ENCODE peak calls at places on chromosomes 4 and X, in nine cellular contexts. O is MV-4-11; W is left kidney; J is dermis blood vessel endothelial cell; A is C1 segment of cervical spinal cord; U is T-helper 9 cell; M is CD8-positive, alpha-beta memory T cell; T is activated naive CD4-positive, alpha-beta T cell treated with anti-CD3 and anti-CD28 coated beads for 36 hours; D is EL. Q is an unnamed sample.

GRCh38 chrX:38805294-38806053 is 4.2 kb downstream of the MID1IP1 start:
- DNase-seq in O (peak; percentile 81), W (peak; percentile 62), J (peak; percentile 66), A (no peak), U (peak; percentile 50), M (peak; percentile 43), T (peak; percentile 73), D (peak; percentile 66), Q (peak; percentile 74)

GRCh38 chrX:33831211-33831610 is 300.9 kb downstream of the FAM47A start:
- DNase-seq in O (no peak), W (no peak), J (no peak), A (no peak), U (no peak), M (no peak), T (no peak), D (no peak), Q (no peak)

GRCh38 chr4:72505314-72505744 is 63.7 kb downstream of the ADAMTS3 start:
- DNase-seq in O (peak; percentile 33), W (peak; percentile 73), J (peak; percentile 64), A (no peak), U (no peak), M (no peak), T (no peak), D (peak; percentile 61), Q (peak; percentile 65)

GRCh38 chr4:119665718-119666117 is 37.1 kb upstream of the PDE5A start:
- DNase-seq in O (no peak), W (no peak), J (no peak), A (no peak), U (no peak), M (no peak), T (no peak), D (no peak), Q (no peak)

GRCh38 chr4:121272526-121272925 is 108.3 kb downstream of the QRFPR start:
- DNase-seq in O (no peak), W (no peak), J (no peak), A (no peak), U (no peak), M (no peak), T (no peak), D (peak; percentile 43), Q (no peak)

GRCh38 chr4:107366016-107366415 is 329.9 kb upstream of the DKK2 start:
- DNase-seq in O (no peak), W (no peak), J (no peak), A (no peak), U (no peak), M (no peak), T (no peak), D (no peak), Q (no peak)

GRCh38 chrX:84865113-84865512 is 138.6 kb upstream of the APOOL start:
- DNase-seq in O (no peak), W (no peak), J (peak; percentile 39), A (no peak), U (no peak), M (no peak), T (no peak), D (peak; percentile 0), Q (peak; percentile 46)

GRCh38 chr4:109588176-109588575 is 28.1 kb downstream of the MCUB start:
- DNase-seq in O (no peak), W (no peak), J (peak; percentile 21), A (no peak), U (no peak), M (no peak), T (peak; percentile 88), D (no peak), Q (no peak)

GRCh38 chr4:78457751-78458150 is 93.8 kb upstream of the ANXA3 start:
- DNase-seq in O (no peak), W (no peak), J (no peak), A (no peak), U (no peak), M (no peak), T (no peak), D (no peak), Q (no peak)

GRCh38 chr4:71211748-71212147 is 127.1 kb upstream of the SLC4A4 start:
- DNase-seq in O (no peak), W (no peak), J (no peak), A (no peak), U (no peak), M (no peak), T (no peak), D (no peak), Q (no peak)

GRCh38 chrX:96979766-96980165 is 96.1 kb downstream of the RPA4 start:
- DNase-seq in O (no peak), W (peak; percentile 0), J (no peak), A (no peak), U (no peak), M (no peak), T (no peak), D (no peak), Q (no peak)

GRCh38 chr4:85488416-85488815 is 13.5 kb downstream of the ARHGAP24 start:
- DNase-seq in O (no peak), W (no peak), J (no peak), A (no peak), U (no peak), M (no peak), T (no peak), D (no peak), Q (no peak)

GRCh38 chr4:3853388-3854035 is 87.3 kb downstream of the ADRA2C start:
- DNase-seq in O (no peak), W (no peak), J (no peak), A (no peak), U (no peak), M (no peak), T (no peak), D (no peak), Q (no peak)

GRCh38 chrX:53481816-53482485 is 47.8 kb upstream of the HSD17B10 start:
- DNase-seq in O (peak; percentile 56), W (peak; percentile 81), J (peak; percentile 69), A (no peak), U (peak; percentile 26), M (peak; percentile 24), T (peak; percentile 63), D (peak; percentile 49), Q (peak; percentile 48)

Q was measured in dermis microvascular lymphatic vessel endothelial cell.